ENCODE peak calls at places on chromosome 3, in six cellular contexts. One of them, this sample, is unnamed.

GRCh38 chr3:128546646-128547045 is 53.6 kb upstream of the GATA2 start:
- DNase-seq in transverse colon: no peak
- DNase-seq in HCT116: no peak
- DNase-seq in spleen: no peak
- DNase-seq in stomach: no peak
- DNase-seq in vagina: no peak
- DNase-seq in this sample: no peak

GRCh38 chr3:59334585-59334984 is 284.8 kb upstream of the CFAP20DC start:
- DNase-seq in transverse colon: no peak
- DNase-seq in stomach: no peak
- DNase-seq in spleen: no peak
- DNase-seq in vagina: no peak
- DNase-seq in HCT116: no peak
- DNase-seq in this sample: no peak

GRCh38 chr3:63559884-63560283 is 92.6 kb upstream of the SNTN start:
- DNase-seq in stomach: no peak
- DNase-seq in transverse colon: no peak
- DNase-seq in vagina: no peak
- DNase-seq in HCT116: no peak
- DNase-seq in spleen: no peak
- DNase-seq in this sample: no peak

GRCh38 chr3:96961576-96961975 is 147.2 kb downstream of the EPHA6 start:
- DNase-seq in vagina: no peak
- DNase-seq in stomach: no peak
- DNase-seq in transverse colon: no peak
- DNase-seq in spleen: no peak
- DNase-seq in HCT116: no peak
- DNase-seq in this sample: no peak

GRCh38 chr3:43638594-43639447 is 17.0 kb upstream of the ANO10 start:
- DNase-seq in spleen: peak; percentile 78
- DNase-seq in HCT116: peak; percentile 58
- DNase-seq in stomach: peak; percentile 31
- DNase-seq in vagina: no peak
- DNase-seq in transverse colon: peak; percentile 73
- DNase-seq in this sample: no peak

GRCh38 chr3:127614928-127615592 is 13.9 kb upstream of the PODXL2 start:
- DNase-seq in spleen: no peak
- DNase-seq in stomach: no peak
- DNase-seq in vagina: no peak
- DNase-seq in transverse colon: no peak
- DNase-seq in HCT116: no peak
- DNase-seq in this sample: no peak

GRCh38 chr3:58994746-58995330 is 55.0 kb downstream of the CFAP20DC start:
- DNase-seq in spleen: no peak
- DNase-seq in HCT116: peak; percentile 60
- DNase-seq in transverse colon: peak; percentile 18
- DNase-seq in stomach: no peak
- DNase-seq in vagina: no peak
- DNase-seq in this sample: no peak

GRCh38 chr3:197103766-197104165 is 74.1 kb upstream of the MELTF start:
- DNase-seq in transverse colon: no peak
- DNase-seq in HCT116: no peak
- DNase-seq in spleen: no peak
- DNase-seq in vagina: no peak
- DNase-seq in stomach: no peak
- DNase-seq in this sample: no peak

GRCh38 chr3:170802164-170803151 is 67.5 kb downstream of the RPL22L1 start:
- DNase-seq in vagina: no peak
- DNase-seq in HCT116: no peak
- DNase-seq in transverse colon: no peak
- DNase-seq in stomach: no peak
- DNase-seq in spleen: no peak
- DNase-seq in this sample: peak; percentile 82

GRCh38 chr3:159804726-159805410 is 183.8 kb upstream of the IL12A start:
- DNase-seq in vagina: no peak
- DNase-seq in stomach: peak; percentile 58
- DNase-seq in spleen: no peak
- DNase-seq in transverse colon: peak; percentile 73
- DNase-seq in HCT116: peak; percentile 60
- DNase-seq in this sample: peak; percentile 90

GRCh38 chr3:6779140-6779539 is 81.8 kb upstream of the GRM7 start:
- DNase-seq in transverse colon: no peak
- DNase-seq in vagina: no peak
- DNase-seq in spleen: no peak
- DNase-seq in stomach: no peak
- DNase-seq in HCT116: peak; percentile 3
- DNase-seq in this sample: no peak

GRCh38 chr3:19937459-19938362 is 3.7 kb upstream of the EFHB start:
- DNase-seq in stomach: no peak
- DNase-seq in transverse colon: no peak
- DNase-seq in spleen: no peak
- DNase-seq in vagina: no peak
- DNase-seq in HCT116: no peak
- DNase-seq in this sample: no peak
- H3K27ac ChIP-seq in stomach: no peak overlapping the region
- H3K27ac ChIP-seq in transverse colon: no peak overlapping the region
- H3K27ac ChIP-seq in spleen: no peak overlapping the region
- H3K27ac ChIP-seq in vagina: no peak overlapping the region
- H3K27ac ChIP-seq in HCT116: no peak overlapping the region
- H3K27ac ChIP-seq in this sample: no peak overlapping the region

GRCh38 chr3:111592941-111593340 is 2.2 kb downstream of the ZBED2 start:
- DNase-seq in vagina: no peak
- DNase-seq in stomach: no peak
- DNase-seq in spleen: no peak
- DNase-seq in transverse colon: no peak
- DNase-seq in HCT116: no peak
- DNase-seq in this sample: no peak
- H3K4me1 ChIP-seq in vagina: no peaks in the 10 kb centered on the region
- H3K4me1 ChIP-seq in stomach: no peaks in the 10 kb centered on the region
- H3K4me1 ChIP-seq in spleen: no peaks in the 10 kb centered on the region
- H3K4me1 ChIP-seq in transverse colon: no peaks in the 10 kb centered on the region
- H3K4me1 ChIP-seq in HCT116: peaks cover 80% of the 10 kb centered on the region
- H3K4me1 ChIP-seq in this sample: no peaks in the 10 kb centered on the region

DNA sequence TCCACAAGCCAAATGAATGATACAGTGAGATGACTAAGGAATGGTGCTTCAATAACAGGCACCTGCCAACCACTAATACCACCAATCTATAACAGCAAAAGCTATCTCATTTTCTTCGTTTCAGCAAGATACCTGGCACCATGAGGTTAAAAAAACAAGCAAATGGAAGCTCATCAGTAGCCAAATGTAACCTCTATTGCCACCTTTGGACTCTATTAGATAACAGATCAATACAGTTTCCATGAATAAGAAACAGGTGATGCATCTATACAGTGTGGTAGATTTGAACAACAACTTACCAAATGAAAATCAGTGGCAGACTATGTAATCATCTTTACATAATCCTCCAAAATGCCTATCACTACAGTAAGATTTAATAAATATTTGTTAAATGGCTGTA is 32.8 kb downstream of the PLOD2 start:
- DNase-seq in HCT116: no peak
- DNase-seq in transverse colon: no peak
- DNase-seq in spleen: no peak
- DNase-seq in stomach: no peak
- DNase-seq in vagina: no peak
- DNase-seq in this sample: no peak
- TF ChIP-seq POLR2AphosphoS5 in HCT116: no peak
- TF ChIP-seq POLR2AphosphoS5 in transverse colon: no peak
- TF ChIP-seq POLR2AphosphoS5 in spleen: no peak
- TF ChIP-seq POLR2AphosphoS5 in stomach: no peak
- TF ChIP-seq POLR2AphosphoS5 in vagina: no peak
- TF ChIP-seq POLR2AphosphoS5 in this sample: no peak

GRCh38 chr3:112976001-112976400 is 1.1 kb upstream of the CD200R1 start:
- DNase-seq in transverse colon: no peak
- DNase-seq in stomach: no peak
- DNase-seq in spleen: no peak
- DNase-seq in HCT116: no peak
- DNase-seq in vagina: no peak
- DNase-seq in this sample: no peak
- H3K27ac ChIP-seq in transverse colon: peak overlapping the region; percentile 7
- H3K27ac ChIP-seq in stomach: no peak overlapping the region
- H3K27ac ChIP-seq in spleen: peak overlapping the region; percentile 75
- H3K27ac ChIP-seq in HCT116: no peak overlapping the region
- H3K27ac ChIP-seq in vagina: no peak overlapping the region
- H3K27ac ChIP-seq in this sample: no peak overlapping the region

GRCh38 chr3:69091389-69092029 is 6.8 kb downstream of the ARL6IP5 start:
- DNase-seq in vagina: no peak
- DNase-seq in HCT116: no peak
- DNase-seq in transverse colon: no peak
- DNase-seq in stomach: no peak
- DNase-seq in spleen: no peak
- DNase-seq in this sample: no peak
- H3K4me1 ChIP-seq in vagina: peaks cover 96% of the 10 kb centered on the region
- H3K4me1 ChIP-seq in HCT116: peaks cover 38% of the 10 kb centered on the region
- H3K4me1 ChIP-seq in transverse colon: peaks cover 78% of the 10 kb centered on the region
- H3K4me1 ChIP-seq in stomach: peaks cover 100% of the 10 kb centered on the region
- H3K4me1 ChIP-seq in spleen: peaks cover 99% of the 10 kb centered on the region
- H3K4me1 ChIP-seq in this sample: peaks cover 100% of the 10 kb centered on the region

GRCh38 chr3:30083315-30083714 is 523.1 kb upstream of the TGFBR2 start:
- DNase-seq in transverse colon: no peak
- DNase-seq in vagina: no peak
- DNase-seq in spleen: no peak
- DNase-seq in HCT116: no peak
- DNase-seq in stomach: no peak
- DNase-seq in this sample: no peak

GRCh38 chr3:30081904-30082303 is 524.5 kb upstream of the TGFBR2 start:
- DNase-seq in spleen: no peak
- DNase-seq in stomach: peak; percentile 54
- DNase-seq in vagina: no peak
- DNase-seq in transverse colon: peak; percentile 88
- DNase-seq in HCT116: no peak
- DNase-seq in this sample: no peak

GRCh38 chr3:30084971-30085403 is 521.4 kb upstream of the TGFBR2 start:
- DNase-seq in spleen: no peak
- DNase-seq in HCT116: no peak
- DNase-seq in vagina: no peak
- DNase-seq in transverse colon: no peak
- DNase-seq in stomach: no peak
- DNase-seq in this sample: no peak

GRCh38 chr3:30084304-30084703 is 522.1 kb upstream of the TGFBR2 start:
- DNase-seq in transverse colon: no peak
- DNase-seq in spleen: no peak
- DNase-seq in stomach: no peak
- DNase-seq in HCT116: no peak
- DNase-seq in vagina: no peak
- DNase-seq in this sample: no peak

DNA sequence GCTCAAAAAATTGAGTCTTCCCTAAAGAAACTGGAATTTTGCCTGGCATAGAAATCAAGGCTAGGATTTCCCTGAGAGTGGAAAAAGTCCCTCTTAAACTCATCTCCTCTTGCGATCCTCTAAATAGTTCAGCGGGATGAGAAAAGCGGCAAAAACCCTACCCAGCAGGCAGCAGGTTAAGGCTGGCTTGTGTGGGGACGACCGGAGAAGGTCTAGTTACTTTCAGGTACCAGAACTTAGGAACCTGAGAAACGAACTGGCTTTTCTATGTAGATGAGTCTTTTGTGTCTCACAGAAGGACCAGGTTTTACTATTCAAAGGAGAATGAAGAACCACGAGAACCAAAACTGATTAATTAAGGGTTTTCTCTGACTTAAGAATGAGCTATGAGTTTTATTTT is 523.7 kb upstream of the TGFBR2 start:
- DNase-seq in vagina: no peak
- DNase-seq in spleen: no peak
- DNase-seq in transverse colon: no peak
- DNase-seq in HCT116: no peak
- DNase-seq in stomach: no peak
- DNase-seq in this sample: no peak
- TF ChIP-seq POLR2AphosphoS5 in vagina: no peak
- TF ChIP-seq POLR2AphosphoS5 in spleen: no peak
- TF ChIP-seq POLR2AphosphoS5 in transverse colon: no peak
- TF ChIP-seq POLR2AphosphoS5 in HCT116: no peak
- TF ChIP-seq POLR2AphosphoS5 in stomach: no peak
- TF ChIP-seq POLR2AphosphoS5 in this sample: no peak

GRCh38 chr3:143150979-143151726 is 31.6 kb downstream of the CHST2 start:
- DNase-seq in stomach: no peak
- DNase-seq in HCT116: no peak
- DNase-seq in transverse colon: no peak
- DNase-seq in spleen: no peak
- DNase-seq in vagina: no peak
- DNase-seq in this sample: peak; percentile 72
- H3K27ac ChIP-seq in stomach: no peak overlapping the region
- H3K27ac ChIP-seq in HCT116: no peak overlapping the region
- H3K27ac ChIP-seq in transverse colon: no peak overlapping the region
- H3K27ac ChIP-seq in spleen: no peak overlapping the region
- H3K27ac ChIP-seq in vagina: no peak overlapping the region
- H3K27ac ChIP-seq in this sample: peak overlapping the region; percentile 5